ENCODE peak calls at places on chromosomes 7 and 10, in eight cellular contexts. Q is epithelial cell of esophagus; U is ovary; M is CMK; A is LoVo; I is ureter; J is SW480; T is activated T-helper 1 cell treated with anti-CD3 and anti-CD28 coated beads, Interleukin-12 subunit alpha, Interleukin-12 subunit beta, Interleukin-2, Interleukin-4 antibody, amounts not matched to agents 30 ng/mL and 10 ng/mL and 1 ng/mL, durations not matched to agents 14 hours and 24 hours and 36 hours. Y is an unnamed sample.

GRCh38 chr7:84547326-84547725 is 352.7 kb upstream of the SEMA3A start:
- DNase-seq in Q (no peak), U (no peak), M (no peak), A (no peak), I (no peak), J (no peak), T (no peak), Y (no peak)

GRCh38 chr7:128215281-128215680 is 25.8 kb upstream of the LEP start:
- DNase-seq in Q (peak; percentile 20), U (no peak), M (no peak), A (no peak), I (no peak), J (no peak), T (no peak), Y (no peak)

GRCh38 chr10:26517141-26517890 is 79.2 kb downstream of the APBB1IP start:
- DNase-seq in Q (peak; percentile 3), U (no peak), M (no peak), A (no peak), I (no peak), J (no peak), T (no peak), Y (no peak)

GRCh38 chr10:75002351-75002725 is 109.1 kb upstream of the SAMD8 start:
- DNase-seq in Q (no peak), U (no peak), M (no peak), A (no peak), I (no peak), J (no peak), T (no peak), Y (no peak)

GRCh38 chr10:15486404-15486803 is 115.3 kb upstream of the FAM171A1 start:
- DNase-seq in Q (no peak), U (no peak), M (no peak), A (no peak), I (no peak), J (no peak), T (no peak), Y (no peak)

GRCh38 chr7:100693312-100694195 is 496 bp downstream of the GIGYF1 start:
- DNase-seq in Q (no peak), U (peak; percentile 20), M (no peak), A (no peak), I (peak; percentile 47), J (no peak), T (no peak), Y (no peak)

GRCh38 chr7:146366938-146367337 is 250.3 kb downstream of the CNTNAP2 start:
- DNase-seq in Q (peak; percentile 62), U (no peak), M (no peak), A (no peak), I (no peak), J (peak; percentile 34), T (no peak), Y (no peak)

GRCh38 chr10:6347391-6347951 is 144.7 kb downstream of the PFKFB3 start:
- DNase-seq in Q (no peak), U (no peak), M (no peak), A (no peak), I (no peak), J (no peak), T (peak; percentile 20), Y (peak; percentile 64)

GRCh38 chr7:80053098-80053497 is 81.5 kb upstream of the GNAI1 start:
- DNase-seq in Q (no peak), U (no peak), M (no peak), A (no peak), I (no peak), J (no peak), T (no peak), Y (no peak)

GRCh38 chr10:3875842-3876235 is 90.8 kb upstream of the KLF6 start:
- DNase-seq in Q (no peak), U (no peak), M (no peak), A (no peak), I (no peak), J (no peak), T (no peak), Y (no peak)

GRCh38 chr10:19707376-19707775 is 108.9 kb upstream of the PLXDC2 start:
- DNase-seq in Q (peak; percentile 81), U (no peak), M (no peak), A (no peak), I (no peak), J (no peak), T (no peak), Y (no peak)

GRCh38 chr10:128095023-128095752 is 31.0 kb downstream of the MKI67 start:
- DNase-seq in Q (no peak), U (no peak), M (no peak), A (no peak), I (no peak), J (peak; percentile 60), T (no peak), Y (peak; percentile 63)

GRCh38 chr7:121012170-121012874 is 23.8 kb downstream of the CPED1 start:
- DNase-seq in Q (no peak), U (no peak), M (no peak), A (no peak), I (no peak), J (no peak), T (no peak), Y (no peak)

GRCh38 chr10:118106426-118106825 is 59.7 kb upstream of the RAB11FIP2 start:
- DNase-seq in Q (peak; percentile 43), U (no peak), M (no peak), A (no peak), I (no peak), J (peak; percentile 50), T (no peak), Y (no peak)

GRCh38 chr7:123622660-123623386 is 21.2 kb downstream of the ASB15 start:
- DNase-seq in Q (peak; percentile 63), U (no peak), M (no peak), A (no peak), I (no peak), J (peak; percentile 32), T (no peak), Y (no peak)

GRCh38 chr7:111240371-111240770 is 149.4 kb downstream of the LRRN3 start:
- DNase-seq in Q (no peak), U (no peak), M (no peak), A (no peak), I (no peak), J (no peak), T (no peak), Y (no peak)

GRCh38 chr10:123624086-123624485 is 42.1 kb upstream of the GPR26 start:
- DNase-seq in Q (no peak), U (no peak), M (no peak), A (no peak), I (no peak), J (no peak), T (no peak), Y (no peak)

GRCh38 chr7:106382129-106382528 is 97.3 kb upstream of the NAMPT start:
- DNase-seq in Q (no peak), U (no peak), M (no peak), A (no peak), I (no peak), J (no peak), T (no peak), Y (no peak)

GRCh38 chr7:154720016-154720415 is 282.9 kb downstream of the PAXIP1 start:
- DNase-seq in Q (no peak), U (no peak), M (no peak), A (no peak), I (no peak), J (no peak), T (no peak), Y (no peak)

GRCh38 chr7:156497776-156498509 is 142.6 kb upstream of the RNF32 start:
- DNase-seq in Q (no peak), U (no peak), M (no peak), A (no peak), I (no peak), J (peak; percentile 59), T (no peak), Y (no peak)

GRCh38 chr10:49309691-49310371 is 10.9 kb downstream of the C10orf71 start:
- DNase-seq in Q (no peak), U (no peak), M (no peak), A (no peak), I (no peak), J (no peak), T (peak; percentile 5), Y (no peak)

GRCh38 chr10:35007858-35008301 is 82.3 kb downstream of the CUL2 start:
- DNase-seq in Q (no peak), U (no peak), M (no peak), A (no peak), I (no peak), J (no peak), T (no peak), Y (peak; percentile 65)

GRCh38 chr7:120180221-120180620 is 92.8 kb upstream of the KCND2 start:
- DNase-seq in Q (no peak), U (no peak), M (no peak), A (no peak), I (no peak), J (no peak), T (no peak), Y (no peak)

GRCh38 chr7:52362521-52362920 is 672.9 kb upstream of the POM121L12 start:
- DNase-seq in Q (no peak), U (no peak), M (no peak), A (no peak), I (no peak), J (no peak), T (no peak), Y (no peak)

GRCh38 chr10:133133471-133134231 is 26.4 kb upstream of the KNDC1 start:
- DNase-seq in Q (no peak), U (no peak), M (no peak), A (no peak), I (peak; percentile 31), J (no peak), T (no peak), Y (peak; percentile 55)

GRCh38 chr7:102152672-102153585 is 133.7 kb upstream of the SH2B2 start:
- DNase-seq in Q (peak; percentile 96), U (no peak), M (no peak), A (no peak), I (no peak), J (peak; percentile 37), T (no peak), Y (peak; percentile 98)

GRCh38 chr10:50360486-50360885 is 109.2 kb upstream of the ASAH2 start:
- DNase-seq in Q (no peak), U (no peak), M (no peak), A (no peak), I (no peak), J (no peak), T (no peak), Y (no peak)

GRCh38 chr10:83603708-83604107 is 535.6 kb upstream of the GHITM start:
- DNase-seq in Q (peak; percentile 9), U (no peak), M (no peak), A (no peak), I (no peak), J (peak; percentile 16), T (peak; percentile 1), Y (peak; percentile 73)

GRCh38 chr10:14093735-14094484 is 236.8 kb downstream of the FRMD4A start:
- DNase-seq in Q (peak; percentile 42), U (no peak), M (no peak), A (no peak), I (no peak), J (peak; percentile 5), T (no peak), Y (no peak)

GRCh38 chr10:100345570-100346330 is 1.3 kb upstream of the SCD start:
- DNase-seq in Q (peak; percentile 33), U (peak; percentile 57), M (no peak), A (no peak), I (no peak), J (peak; percentile 42), T (no peak), Y (peak; percentile 92)